ENCODE peak calls at places on chromosomes 3 and 15, in six cellular contexts. U is IMR-90, T is neuronal stem cell, S is mesenchymal stem cell, Q is trophoblast cell, O is H1. L is an unnamed sample.

GRCh38 chr3:186789554-186790260 is 6.3 kb downstream of the EIF4A2 start:
- DNase-seq in Q (no peak), U (peak), O (no peak), T (no peak), S (no peak), L (no peak)

GRCh38 chr3:11803977-11804903 is 42.4 kb downstream of the TAMM41 start:
- DNase-seq in T (peak), O (no peak), S (peak), Q (peak), U (peak), L (peak)

GRCh38 chr3:194474675-194475074 is 12.1 kb downstream of the ATP13A3 start:
- DNase-seq in S (no peak), O (no peak), Q (no peak), T (no peak), U (peak), L (no peak)

GRCh38 chr3:151263126-151263525 is 15.2 kb downstream of the P2RY14 start:
- DNase-seq in U (peak), T (no peak), Q (no peak), S (no peak), O (no peak), L (no peak)

GRCh38 chr3:194150252-194150934 is 14.4 kb downstream of the HES1 start:
- DNase-seq in U (no peak), S (no peak), Q (no peak), O (no peak), T (no peak), L (no peak)

GRCh38 chr3:67357610-67358458 is 296.6 kb downstream of the SUCLG2 start:
- DNase-seq in O (peak), S (peak), Q (peak), T (peak), U (peak), L (peak)

GRCh38 chr3:99084156-99084555 is 182.7 kb upstream of the DCBLD2 start:
- DNase-seq in U (no peak), S (no peak), Q (no peak), T (no peak), O (no peak), L (no peak)

GRCh38 chr3:71201939-71202338 is 381.6 kb downstream of the FOXP1 start:
- DNase-seq in S (no peak), Q (no peak), O (no peak), T (no peak), U (peak), L (no peak)

GRCh38 chr3:116980106-116980505 is 270.5 kb downstream of the TUSC7 start:
- DNase-seq in O (no peak), S (no peak), Q (no peak), U (no peak), T (no peak), L (no peak)

GRCh38 chr3:49689046-49689886 is at the start of the genes MST1 and RNF123:
- DNase-seq in S (peak), O (peak), Q (peak), T (peak), U (peak), L (peak)

GRCh38 chr3:127135241-127136023 is 57.5 kb upstream of the PRR23E start:
- DNase-seq in Q (no peak), T (no peak), U (peak), S (peak), O (no peak), L (no peak)

GRCh38 chr3:25007974-25008658 is 419.9 kb upstream of the RARB start:
- DNase-seq in T (no peak), O (no peak), U (no peak), S (peak), Q (no peak), L (no peak)

GRCh38 chr3:14371573-14372474 is 30.6 kb upstream of the SLC6A6 start:
- DNase-seq in Q (peak), T (no peak), S (peak), U (peak), O (no peak), L (no peak)

GRCh38 chr3:34793066-34793465 is 846.3 kb upstream of the ARPP21 start:
- DNase-seq in Q (no peak), T (no peak), S (no peak), O (no peak), U (no peak), L (no peak)

GRCh38 chr15:31338879-31339557 is 12.4 kb downstream of the KLF13 start:
- DNase-seq in U (peak), O (no peak), T (no peak), S (peak), Q (no peak), L (peak)

GRCh38 chr15:95105229-95105628 is 873.9 kb downstream of the MCTP2 start:
- DNase-seq in O (no peak), U (peak), S (peak), Q (peak), T (no peak), L (no peak)

GRCh38 chr3:53803124-53803815 is 42.9 kb downstream of the CHDH start:
- DNase-seq in Q (peak), U (no peak), O (no peak), T (no peak), S (no peak), L (no peak)

GRCh38 chr3:131543714-131544113 is 40.9 kb upstream of the MRPL3 start:
- DNase-seq in S (peak), U (peak), O (no peak), Q (peak), T (no peak), L (peak)

GRCh38 chr3:50256978-50257890 is 11.7 kb upstream of the SEMA3B start:
- DNase-seq in Q (peak), U (no peak), T (no peak), O (no peak), S (no peak), L (peak)

GRCh38 chr3:70120360-70120966 is 120.9 kb downstream of the SAMMSON start:
- DNase-seq in S (peak), Q (peak), T (peak), O (peak), U (peak), L (peak)

GRCh38 chr15:67063689-67064606 is 1.5 kb upstream of the SMAD3 start:
- DNase-seq in O (peak), Q (peak), T (peak), U (peak), S (peak), L (peak)

GRCh38 chr3:66075281-66075680 is 36.6 kb upstream of the MAGI1 start:
- DNase-seq in S (no peak), U (peak), Q (no peak), T (no peak), O (no peak), L (no peak)

GRCh38 chr3:48990636-48991421 is 788 bp downstream of the P4HTM start:
- DNase-seq in T (no peak), O (no peak), Q (no peak), U (no peak), S (peak), L (peak)

GRCh38 chr15:89898628-89899302 is 5.0 kb upstream of the AP3S2 start:
- DNase-seq in Q (no peak), U (peak), T (no peak), S (peak), O (peak), L (peak)

DNA sequence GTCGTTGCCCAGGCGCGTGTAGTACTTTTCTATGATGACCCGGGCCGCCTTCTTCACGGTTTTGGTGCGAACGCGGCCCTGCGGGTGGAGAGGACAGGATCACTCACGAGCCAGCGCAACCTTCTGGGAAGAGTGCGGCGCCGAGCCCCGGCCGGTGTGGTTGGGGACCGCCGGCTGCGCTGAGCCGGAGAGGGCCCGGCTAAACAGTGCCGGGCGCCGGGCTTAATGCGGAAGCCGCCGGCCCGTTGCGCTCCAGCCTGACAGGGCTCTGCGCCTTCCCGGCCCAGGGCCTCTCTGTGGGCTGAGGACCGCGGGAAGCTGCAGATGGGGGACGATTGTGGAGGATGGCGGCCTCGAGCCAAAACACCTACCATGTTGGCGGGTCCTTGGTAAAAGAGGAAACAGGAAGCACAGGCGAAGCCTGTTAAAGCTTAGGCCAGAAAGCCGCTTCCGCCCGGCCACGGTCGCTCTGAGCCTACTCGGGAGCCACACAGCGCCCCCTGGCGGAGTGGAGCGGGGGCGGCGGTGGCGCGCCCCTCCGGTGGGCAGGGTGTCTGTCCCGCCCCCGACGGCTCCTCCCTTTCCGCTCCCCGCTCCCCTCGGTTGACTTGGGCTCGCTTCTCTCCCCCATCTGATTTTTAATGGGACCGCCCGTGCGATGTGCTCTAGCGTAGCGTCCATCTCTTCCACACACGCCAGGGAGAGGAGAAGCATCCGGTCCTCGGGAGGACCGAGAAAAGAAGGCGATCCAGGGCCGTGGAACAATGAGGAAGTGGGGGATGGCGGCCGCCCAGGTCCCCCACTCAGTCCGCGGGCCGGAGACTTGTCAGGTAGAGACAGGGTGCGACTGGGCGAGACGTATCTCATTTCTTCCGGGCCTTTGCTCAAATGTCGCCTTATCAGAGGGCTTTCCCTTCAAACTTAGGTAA is at the start of gene RPS17:
- DNase-seq in Q (peak), S (peak), O (peak), U (peak), T (peak), L (peak)
- H3K23ac ChIP-seq in Q (peak), S (peak), O (no peak), U (peak), T (peak), L (no peak)

GRCh38 chr15:71808311-71809020 is 1.9 kb upstream of the NR2E3 start:
- DNase-seq in T (no peak), S (no peak), O (no peak), Q (no peak), U (no peak), L (no peak)

GRCh38 chr15:71806452-71806931 is 3.9 kb upstream of the NR2E3 start:
- DNase-seq in Q (no peak), T (no peak), O (no peak), S (peak), U (peak), L (no peak)

GRCh38 chr15:71807691-71808091 is 2.7 kb upstream of the NR2E3 start:
- DNase-seq in Q (no peak), S (peak), T (no peak), O (no peak), U (peak), L (no peak)

GRCh38 chr15:71809346-71809745 is 1.0 kb upstream of the NR2E3 start:
- DNase-seq in Q (no peak), O (no peak), T (no peak), S (no peak), U (no peak), L (no peak)

GRCh38 chr15:71807125-71807629 is 3.2 kb upstream of the NR2E3 start:
- DNase-seq in U (no peak), S (peak), T (peak), Q (no peak), O (no peak), L (peak)
- H3K14ac ChIP-seq in U (peak), S (no peak), T (no peak), Q (no peak), O (no peak), L (no peak)

DNA sequence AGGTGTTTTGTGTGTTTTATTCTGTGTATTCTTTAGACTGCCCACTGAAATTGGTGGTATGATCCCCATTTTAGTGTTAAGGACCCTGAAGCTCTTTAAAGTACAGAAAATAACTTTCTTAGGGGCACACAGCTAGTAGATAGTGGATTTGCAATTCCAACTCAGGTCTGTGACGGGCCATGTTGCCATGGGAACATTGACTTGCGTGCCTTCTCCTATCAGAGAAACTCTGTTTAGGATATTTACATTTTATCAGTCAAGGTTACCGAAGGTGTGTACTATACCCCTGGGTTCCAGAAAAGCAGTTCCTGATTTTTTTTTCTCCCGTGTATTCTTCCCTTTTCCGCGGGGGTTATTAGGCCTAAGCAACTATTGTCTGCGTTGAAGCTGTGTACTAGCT is 19.4 kb downstream of the MYZAP start:
- DNase-seq in S (no peak), Q (no peak), O (no peak), U (no peak), T (no peak), L (no peak)
- H3K23ac ChIP-seq in S (no peak), Q (no peak), O (no peak), U (no peak), T (no peak), L (no peak)

GRCh38 chr3:97971679-97972567 is at the start of gene RIOX2:
- DNase-seq in S (peak), T (peak), O (no peak), Q (peak), U (peak), L (peak)

GRCh38 chr3:97970929-97971460 is 1.2 kb downstream of the RIOX2 start:
- DNase-seq in T (no peak), U (no peak), O (no peak), S (no peak), Q (no peak), L (no peak)

GRCh38 chr3:97975466-97975865 is 3.2 kb upstream of the RIOX2 start:
- DNase-seq in S (no peak), Q (no peak), T (no peak), U (no peak), O (no peak), L (no peak)

GRCh38 chr3:97974996-97975395 is 2.8 kb upstream of the RIOX2 start:
- DNase-seq in U (no peak), S (no peak), Q (no peak), O (no peak), T (no peak), L (no peak)

GRCh38 chr3:97972976-97973375 is 745 bp upstream of the RIOX2 start:
- DNase-seq in T (no peak), O (no peak), U (no peak), S (no peak), Q (no peak), L (no peak)
- H3K14ac ChIP-seq in T (no peak), O (no peak), U (no peak), S (no peak), Q (no peak), L (no peak)

GRCh38 chr3:33115024-33115768 is 1.4 kb downstream of the CRTAP start:
- DNase-seq in Q (peak), U (peak), S (peak), T (peak), O (no peak), L (no peak)

GRCh38 chr3:33117461-33117860 is 3.6 kb downstream of the CRTAP start:
- DNase-seq in T (no peak), Q (no peak), S (no peak), U (no peak), O (no peak), L (no peak)

GRCh38 chr3:33114622-33115023 is 809 bp downstream of the CRTAP start:
- DNase-seq in O (no peak), T (no peak), S (no peak), U (no peak), Q (no peak), L (no peak)

GRCh38 chr3:33111581-33111980 is 2.2 kb upstream of the CRTAP start:
- DNase-seq in T (no peak), Q (no peak), U (no peak), S (no peak), O (no peak), L (no peak)

DNA sequence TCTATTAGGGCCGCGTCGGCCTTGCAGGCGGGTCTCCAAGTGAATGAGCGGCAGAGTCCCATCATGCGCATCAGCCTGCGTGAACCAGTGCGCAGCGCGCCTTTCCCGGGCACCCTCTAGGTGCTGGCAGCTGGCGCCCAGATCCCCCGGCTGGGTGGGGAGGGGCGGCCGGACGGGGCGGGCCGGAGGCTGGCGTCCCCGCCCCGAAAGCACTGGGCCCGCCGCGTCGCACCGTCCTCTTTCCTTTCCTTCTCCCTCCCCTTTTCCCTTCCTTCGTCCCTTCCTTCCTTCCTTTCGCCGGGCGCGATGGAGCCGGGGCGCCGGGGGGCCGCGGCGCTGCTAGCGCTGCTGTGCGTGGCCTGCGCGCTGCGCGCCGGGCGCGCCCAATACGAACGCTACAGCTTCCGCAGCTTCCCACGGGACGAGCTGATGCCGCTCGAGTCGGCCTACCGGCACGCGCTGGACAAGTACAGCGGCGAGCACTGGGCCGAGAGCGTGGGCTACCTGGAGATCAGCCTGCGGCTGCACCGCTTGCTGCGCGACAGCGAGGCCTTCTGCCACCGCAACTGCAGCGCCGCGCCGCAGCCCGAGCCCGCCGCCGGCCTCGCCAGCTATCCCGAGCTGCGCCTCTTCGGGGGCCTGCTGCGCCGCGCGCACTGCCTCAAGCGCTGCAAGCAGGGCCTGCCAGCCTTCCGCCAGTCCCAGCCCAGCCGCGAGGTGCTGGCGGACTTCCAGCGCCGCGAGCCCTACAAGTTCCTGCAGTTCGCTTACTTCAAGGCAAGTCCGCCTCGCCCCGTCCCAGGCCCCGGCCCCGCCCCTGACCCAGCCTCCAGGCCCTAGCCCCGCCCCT is at the start of gene CRTAP:
- DNase-seq in T (peak), Q (peak), U (peak), O (peak), S (peak), L (peak)
- H3K23ac ChIP-seq in T (peak), Q (no peak), U (peak), O (no peak), S (peak), L (no peak)

GRCh38 chr3:100776736-100777135 is 67.4 kb downstream of the TFG start:
- DNase-seq in Q (no peak), T (no peak), U (peak), S (no peak), O (no peak), L (peak)
- H3K14ac ChIP-seq in Q (no peak), T (no peak), U (peak), S (no peak), O (no peak), L (no peak)

GRCh38 chr3:52539010-52539653 is 2.7 kb downstream of the UQCC5 start:
- DNase-seq in U (no peak), Q (no peak), S (no peak), T (no peak), O (no peak), L (no peak)

GRCh38 chr3:52536112-52536368 is 365 bp upstream of the UQCC5 start:
- DNase-seq in T (no peak), O (no peak), U (no peak), S (no peak), Q (no peak), L (no peak)

GRCh38 chr3:52536369-52537164 is at the start of gene UQCC5:
- DNase-seq in Q (peak), T (peak), U (peak), S (peak), O (peak), L (peak)

GRCh38 chr3:52537165-52537635 is 795 bp downstream of the UQCC5 start:
- DNase-seq in O (no peak), S (no peak), U (no peak), Q (no peak), T (no peak), L (no peak)

DNA sequence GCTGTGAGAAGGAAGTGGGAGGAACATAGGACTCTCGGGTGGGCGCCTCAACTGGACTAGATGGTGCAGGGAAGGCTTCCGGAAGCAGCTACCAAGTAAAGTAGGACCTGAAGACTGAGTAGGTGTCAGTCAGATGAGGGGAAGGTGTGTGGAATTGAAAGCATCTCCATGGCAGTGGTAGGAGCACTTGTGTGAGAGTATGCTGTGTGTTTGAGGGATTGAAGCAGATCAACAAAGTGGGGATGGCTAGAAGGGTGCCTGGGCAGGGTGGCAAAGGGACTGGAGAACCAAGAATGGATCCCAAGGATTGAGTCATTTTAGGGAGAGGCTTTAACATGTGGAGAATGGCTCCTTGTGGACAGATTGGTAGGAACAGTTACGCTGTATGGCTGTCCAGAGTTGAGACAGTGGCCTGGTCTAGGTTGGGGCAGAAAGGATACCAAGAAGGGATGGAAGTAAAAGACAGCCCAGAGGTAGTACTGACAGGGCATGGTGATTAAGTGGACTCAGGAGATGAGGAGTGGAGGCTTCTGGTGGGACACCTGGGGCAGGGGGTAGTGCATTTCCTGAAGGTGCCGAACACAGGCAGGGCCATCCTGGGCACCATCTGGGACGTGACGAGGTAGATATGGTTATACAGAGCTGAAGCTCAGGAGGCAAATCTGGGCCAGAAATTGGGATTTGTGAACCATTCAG is 1.5 kb downstream of the UQCC5 start:
- DNase-seq in S (no peak), O (no peak), T (no peak), Q (no peak), U (no peak), L (no peak)
- H3K23ac ChIP-seq in S (no peak), O (no peak), T (no peak), Q (no peak), U (peak), L (no peak)

DNA sequence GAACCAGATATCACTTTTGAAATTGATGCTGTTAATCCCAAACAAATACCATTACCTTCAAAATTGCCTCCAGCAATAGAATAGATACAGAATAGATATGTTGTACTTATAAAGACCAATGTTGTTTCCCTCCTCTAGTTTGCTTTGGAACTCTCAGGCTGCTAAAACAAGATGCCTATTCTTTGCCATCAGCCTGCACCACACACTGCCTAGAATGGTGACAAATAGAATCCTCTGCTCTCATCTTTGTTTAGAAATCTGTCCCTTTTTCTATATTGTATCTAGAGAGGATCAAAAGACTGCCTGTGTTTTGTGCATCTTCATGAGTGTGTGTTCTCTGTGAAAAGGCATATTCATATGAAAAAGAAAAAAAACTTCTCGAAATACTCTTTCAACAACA is 349.2 kb upstream of the CCDC54 start:
- DNase-seq in U (no peak), T (no peak), O (no peak), S (no peak), Q (no peak), L (no peak)
- H3K14ac ChIP-seq in U (no peak), T (no peak), O (no peak), S (no peak), Q (no peak), L (no peak)